ENCODE peak calls at places on chromosomes 11 and 22, in eight cellular contexts. C is esophagus squamous epithelium, Z is lung, I is psoas muscle, V is PC-3, E is neural progenitor cell, H is cardiac muscle cell, O is GM23338. B is an unnamed sample.

GRCh38 chr11:22702022-22702421 is 35.6 kb downstream of the GAS2 start:
- DNase-seq in C (no peak), Z (no peak), I (no peak), V (no peak), E (no peak), H (no peak), O (no peak), B (no peak)

GRCh38 chr11:117515892-117516291 is 188.2 kb downstream of the CEP164 start:
- DNase-seq in C (no peak), Z (no peak), I (no peak), V (no peak), E (no peak), H (no peak), O (no peak), B (no peak)

GRCh38 chr22:27135582-27135981 is 478.2 kb downstream of the MIAT start:
- DNase-seq in C (no peak), Z (no peak), I (no peak), V (no peak), E (no peak), H (peak), O (no peak), B (no peak)

GRCh38 chr11:28713850-28714249 is 605.7 kb downstream of the METTL15 start:
- DNase-seq in C (no peak), Z (no peak), I (no peak), V (peak), E (no peak), H (no peak), O (no peak), B (no peak)

GRCh38 chr22:22787151-22787550 is 100.5 kb upstream of the IGLL5 start:
- DNase-seq in C (no peak), Z (no peak), I (no peak), V (no peak), E (no peak), H (no peak), O (no peak), B (no peak)

GRCh38 chr11:127994736-127995135 is 592.6 kb downstream of the ETS1 start:
- DNase-seq in C (no peak), Z (no peak), I (no peak), V (peak), E (no peak), H (no peak), O (no peak), B (no peak)

GRCh38 chr11:60899021-60899936 is 7.1 kb downstream of the PRPF19 start:
- DNase-seq in C (no peak), Z (no peak), I (no peak), V (peak), E (peak), H (peak), O (peak), B (no peak)

GRCh38 chr11:86949995-86950993 is 4.9 kb downstream of the FZD4 start:
- DNase-seq in C (no peak), Z (no peak), I (no peak), V (peak), E (no peak), H (no peak), O (no peak), B (no peak)

GRCh38 chr11:65442952-65443351 is 20.4 kb downstream of the NEAT1 start:
- DNase-seq in C (no peak), Z (no peak), I (no peak), V (peak), E (no peak), H (no peak), O (no peak), B (peak)

GRCh38 chr11:10777393-10777793 is 26.3 kb downstream of the CTR9 start:
- DNase-seq in C (no peak), Z (no peak), I (no peak), V (no peak), E (no peak), H (no peak), O (no peak), B (no peak)

GRCh38 chr11:60783141-60783484 is 2.0 kb upstream of the MS4A10 start:
- DNase-seq in C (no peak), Z (no peak), I (no peak), V (no peak), E (no peak), H (no peak), O (no peak), B (no peak)

GRCh38 chr11:6404341-6405038 is 14.2 kb downstream of the SMPD1 start:
- DNase-seq in C (no peak), Z (no peak), I (no peak), V (no peak), E (peak), H (no peak), O (no peak), B (no peak)

GRCh38 chr11:27613670-27613950 is 86.6 kb downstream of the BDNF start:
- DNase-seq in C (no peak), Z (no peak), I (no peak), V (no peak), E (no peak), H (no peak), O (no peak), B (no peak)

GRCh38 chr22:49935561-49935960 is 17.1 kb downstream of the CRELD2 start:
- DNase-seq in C (no peak), Z (no peak), I (no peak), V (no peak), E (no peak), H (no peak), O (peak), B (no peak)

GRCh38 chr11:3984896-3985295 is 109.7 kb upstream of the RRM1 start:
- DNase-seq in C (no peak), Z (no peak), I (no peak), V (no peak), E (peak), H (peak), O (peak), B (no peak)

GRCh38 chr11:60840711-60841430 is 1.0 kb upstream of the CCDC86 start:
- DNase-seq in C (no peak), Z (no peak), I (peak), V (peak), E (no peak), H (no peak), O (no peak), B (no peak)

GRCh38 chr22:27801616-27802388 is at the start of gene MN1:
- DNase-seq in C (no peak), Z (no peak), I (peak), V (no peak), E (peak), H (peak), O (peak), B (no peak)

GRCh38 chr11:45100338-45100737 is 46.1 kb upstream of the PRDM11 start:
- DNase-seq in C (no peak), Z (peak), I (no peak), V (peak), E (peak), H (no peak), O (peak), B (no peak)

GRCh38 chr22:49522582-49523373 is 304.9 kb downstream of the BRD1 start:
- DNase-seq in C (no peak), Z (no peak), I (no peak), V (peak), E (no peak), H (no peak), O (no peak), B (no peak)

DNA sequence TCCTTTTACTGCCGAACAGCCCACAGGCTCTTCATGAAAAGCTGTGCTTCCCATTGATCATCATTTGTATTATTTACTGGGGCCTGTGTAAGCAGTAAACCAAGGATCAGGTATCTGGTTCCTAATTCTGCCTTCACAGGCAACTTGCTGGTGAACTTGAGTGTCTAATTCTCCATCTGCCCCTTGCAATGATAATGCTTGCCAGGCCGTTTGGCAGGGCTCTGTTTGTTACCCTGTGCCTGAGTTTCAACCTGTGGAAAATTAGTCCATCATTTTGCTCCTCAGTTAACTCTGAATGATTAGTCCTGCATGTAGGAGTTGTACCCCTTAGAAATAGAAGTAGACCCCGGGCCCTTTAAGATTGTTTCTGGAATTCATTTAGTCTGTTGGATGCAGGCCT is 298.4 kb upstream of the CADM1 start:
- DNase-seq in C (no peak), Z (no peak), I (no peak), V (no peak), E (no peak), H (no peak), O (no peak), B (no peak)
- H3K4me3 ChIP-seq in C (no peak), Z (no peak), I (no peak), V (no peak), E (no peak), H (no peak), O (no peak), B (no peak)

GRCh38 chr11:125330462-125331325 is 165.4 kb downstream of the FEZ1 start:
- DNase-seq in C (no peak), Z (no peak), I (no peak), V (no peak), E (no peak), H (no peak), O (no peak), B (peak)
- TF ChIP-seq CTCF in C (no peak), Z (no peak), I (no peak), V (no peak), E (no peak), H (no peak), O (no peak), B (no peak)

DNA sequence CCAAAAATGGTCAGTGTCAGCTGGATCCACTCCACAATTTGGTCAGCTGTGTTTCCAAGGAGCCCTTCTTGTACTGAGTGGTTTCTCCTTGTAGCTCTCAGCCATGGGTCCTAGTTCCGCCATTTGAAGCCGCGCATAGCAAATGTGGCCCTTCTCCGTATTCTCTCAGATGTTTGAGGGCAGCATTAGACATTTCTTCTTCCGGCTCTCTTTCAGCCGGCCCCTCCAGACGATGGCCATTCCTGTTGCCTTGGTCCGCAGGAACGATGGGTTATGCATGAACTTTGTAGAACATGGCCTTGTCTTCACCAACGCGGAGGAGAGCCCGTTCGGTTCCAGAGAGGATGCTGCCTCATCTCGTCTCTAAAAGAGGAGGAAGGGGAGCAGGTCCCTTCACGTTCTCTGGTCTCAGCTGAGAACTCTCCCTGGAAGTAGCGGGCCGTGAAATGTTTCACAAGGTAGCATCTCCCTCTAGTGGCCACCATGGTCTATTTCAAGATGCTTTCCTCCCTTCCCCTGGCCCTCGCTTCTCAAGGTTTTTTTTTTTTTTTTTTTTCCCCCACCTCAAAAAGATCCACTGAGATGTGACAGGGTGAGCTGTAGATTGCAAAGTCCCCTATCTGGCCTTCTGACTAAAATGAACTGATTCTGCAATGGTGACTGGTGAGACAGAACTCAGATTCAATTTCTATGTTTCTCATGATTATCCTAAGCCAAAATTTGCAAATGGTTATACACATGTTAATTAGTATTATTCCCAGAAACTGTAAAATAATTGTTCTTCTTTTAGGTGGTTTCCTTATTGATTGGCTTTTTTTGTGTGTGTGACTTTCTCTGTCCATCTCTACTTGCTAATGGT is 19.8 kb upstream of the PLET1 start:
- DNase-seq in C (no peak), Z (peak), I (peak), V (peak), E (peak), H (peak), O (peak), B (no peak)
- H3K27ac ChIP-seq in C (peak), Z (no peak), I (peak), V (no peak), E (no peak), H (no peak), O (no peak), B (peak)

GRCh38 chr11:75154646-75155569 is 4.0 kb downstream of the SLCO2B1 start:
- DNase-seq in C (no peak), Z (no peak), I (no peak), V (no peak), E (no peak), H (no peak), O (no peak), B (no peak)
- H3K4me3 ChIP-seq in C (peak), Z (peak), I (peak), V (no peak), E (no peak), H (no peak), O (no peak), B (peak)

DNA sequence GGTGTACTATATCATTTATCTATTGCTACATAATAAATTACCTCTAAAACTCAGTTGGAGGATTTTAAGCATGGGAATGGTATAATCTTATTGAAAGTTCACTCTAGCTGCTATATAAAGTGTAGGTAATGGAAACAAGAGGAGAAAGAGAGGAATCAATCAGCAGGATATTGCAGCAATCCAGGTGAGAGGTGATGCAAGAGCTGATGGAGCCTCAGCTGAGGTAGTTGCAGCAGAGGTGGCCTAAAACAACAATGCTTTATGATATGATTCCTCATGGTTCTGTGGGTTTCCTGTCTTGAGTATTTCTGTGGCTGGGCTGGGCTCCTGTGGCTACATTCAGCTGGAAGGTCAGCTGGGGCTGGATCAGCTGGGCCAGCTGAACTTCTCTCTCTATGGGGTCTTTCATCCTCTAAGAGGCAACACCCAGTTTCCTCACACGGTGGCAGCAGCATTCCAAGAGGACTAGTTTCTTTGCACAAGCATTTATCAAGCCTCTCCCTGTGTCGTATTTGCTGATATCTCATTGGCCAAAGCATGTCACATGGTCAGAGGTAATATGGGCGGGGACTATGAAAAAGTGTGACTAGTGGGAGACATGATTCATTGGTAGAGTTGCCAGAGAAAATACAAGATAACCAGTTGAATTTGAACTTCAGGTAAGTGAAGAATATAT is 135.4 kb upstream of the LARGE1 start:
- DNase-seq in C (no peak), Z (no peak), I (no peak), V (no peak), E (peak), H (peak), O (peak), B (no peak)
- TF ChIP-seq CTCF in C (no peak), Z (no peak), I (no peak), V (no peak), E (peak), H (no peak), O (peak), B (no peak)

DNA sequence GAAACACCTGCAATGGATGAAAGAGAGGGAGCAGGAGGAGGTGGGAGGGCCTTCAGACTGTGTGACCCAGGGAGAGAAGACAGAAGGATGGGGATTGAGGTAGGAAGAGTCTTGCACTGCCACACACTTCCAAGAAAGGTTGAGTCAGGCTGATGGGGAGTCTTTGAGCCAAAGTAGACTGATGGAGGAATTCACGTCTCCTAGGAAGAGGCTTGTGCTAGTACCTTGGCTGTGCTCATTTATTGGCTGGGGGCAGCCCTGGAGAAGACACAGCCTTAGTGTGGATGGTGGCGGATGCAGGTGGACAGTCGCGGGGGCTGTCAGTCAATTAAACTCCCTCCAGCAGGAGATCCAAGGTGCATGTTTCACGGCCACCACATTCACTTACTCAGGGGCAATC is 16.2 kb upstream of the ACCSL start:
- DNase-seq in C (no peak), Z (no peak), I (no peak), V (no peak), E (no peak), H (no peak), O (no peak), B (peak)
- H3K27ac ChIP-seq in C (no peak), Z (no peak), I (peak), V (no peak), E (no peak), H (peak), O (no peak), B (peak)

GRCh38 chr11:12693485-12694181 is 19.4 kb downstream of the TEAD1 start:
- DNase-seq in C (no peak), Z (no peak), I (peak), V (peak), E (no peak), H (no peak), O (no peak), B (peak)
- H3K4me3 ChIP-seq in C (peak), Z (no peak), I (peak), V (peak), E (no peak), H (no peak), O (no peak), B (peak)

GRCh38 chr11:1949922-1950321 is 2.8 kb downstream of the MRPL23 start:
- DNase-seq in C (no peak), Z (no peak), I (no peak), V (no peak), E (no peak), H (no peak), O (no peak), B (no peak)

GRCh38 chr11:1949302-1949701 is 2.2 kb downstream of the MRPL23 start:
- DNase-seq in C (no peak), Z (no peak), I (peak), V (no peak), E (no peak), H (no peak), O (no peak), B (no peak)

GRCh38 chr11:1952806-1953482 is 5.8 kb downstream of the MRPL23 start:
- DNase-seq in C (no peak), Z (no peak), I (peak), V (no peak), E (no peak), H (no peak), O (no peak), B (no peak)

GRCh38 chr11:1948389-1948788 is 1.3 kb downstream of the MRPL23 start:
- DNase-seq in C (no peak), Z (no peak), I (peak), V (no peak), E (no peak), H (no peak), O (no peak), B (no peak)

GRCh38 chr11:1953489-1954284 is 6.6 kb downstream of the MRPL23 start:
- DNase-seq in C (no peak), Z (no peak), I (peak), V (no peak), E (no peak), H (no peak), O (no peak), B (no peak)
- TF ChIP-seq CTCF in C (no peak), Z (no peak), I (peak), V (no peak), E (no peak), H (no peak), O (no peak), B (no peak)

GRCh38 chr11:13009921-13010736 is 1.0 kb downstream of the RASSF10 start:
- DNase-seq in C (no peak), Z (peak), I (peak), V (no peak), E (peak), H (peak), O (peak), B (no peak)
- H3K27ac ChIP-seq in C (peak), Z (no peak), I (no peak), V (no peak), E (no peak), H (no peak), O (no peak), B (no peak)

GRCh38 chr22:39960791-39961746 is 872 bp downstream of the TMA7B start:
- DNase-seq in C (no peak), Z (peak), I (no peak), V (peak), E (no peak), H (no peak), O (no peak), B (no peak)
- H3K4me3 ChIP-seq in C (no peak), Z (no peak), I (no peak), V (no peak), E (no peak), H (no peak), O (no peak), B (no peak)